ENCODE peak calls at places on chromosome 7, in seven cellular contexts. P is HCT116, L is PC-3, M is GM23338, I is GM23248, F is PC-9, E is MM.1S. J is an unnamed sample. For H3K9me2, the result is how much of the 10 kb centered on the place peaks cover.

GRCh38 chr7:101104193-101104713 is 19.0 kb downstream of the TRIM56 start:
- DNase-seq in F (no peak), L (no peak), E (no peak), I (no peak), M (no peak), P (no peak), J (no peak)

GRCh38 chr7:125511310-125511709 is 581.7 kb upstream of the POT1 start:
- DNase-seq in L (peak), M (no peak), I (no peak), E (no peak), F (no peak), P (no peak), J (no peak)

GRCh38 chr7:116499168-116500070 is at the start of gene CAV2:
- DNase-seq in I (peak), L (peak), E (peak), P (peak), F (peak), M (peak), J (peak)

GRCh38 chr7:102912742-102913141 is at the start of gene LRRC17:
- DNase-seq in P (no peak), I (peak), F (no peak), L (no peak), M (peak), E (no peak), J (peak)

GRCh38 chr7:23468721-23469149 is 1.6 kb downstream of the IGF2BP3 start:
- DNase-seq in I (no peak), M (peak), L (no peak), F (peak), E (no peak), P (no peak), J (peak)

GRCh38 chr7:5139998-5140397 is 50.0 kb upstream of the WIPI2 start:
- DNase-seq in P (peak), I (peak), L (peak), M (peak), E (peak), F (peak), J (peak)

GRCh38 chr7:140317597-140317996 is 80.7 kb downstream of the SLC37A3 start:
- DNase-seq in I (no peak), L (no peak), P (no peak), E (no peak), M (no peak), F (no peak), J (no peak)

GRCh38 chr7:81002471-81002870 is 83.6 kb upstream of the SEMA3C start:
- DNase-seq in I (no peak), P (no peak), M (no peak), L (no peak), F (no peak), E (no peak), J (no peak)

GRCh38 chr7:151110941-151111645 is 24.8 kb downstream of the AGAP3 start:
- DNase-seq in P (no peak), I (peak), E (peak), F (peak), L (peak), M (peak), J (peak)

GRCh38 chr7:123935436-123936381 is 10.7 kb downstream of the SPAM1 start:
- DNase-seq in M (no peak), I (no peak), F (no peak), E (no peak), P (no peak), L (peak), J (no peak)

GRCh38 chr7:104629393-104629792 is 301.0 kb downstream of the LHFPL3 start:
- DNase-seq in E (no peak), I (no peak), F (no peak), L (no peak), M (no peak), P (no peak), J (no peak)

GRCh38 chr7:107078517-107078966 is 34.0 kb downstream of the PRKAR2B start:
- DNase-seq in P (peak), E (no peak), I (peak), F (peak), L (peak), M (no peak), J (no peak)

GRCh38 chr7:70393956-70394355 is 738.0 kb upstream of the GALNT17 start:
- DNase-seq in I (peak), P (no peak), M (no peak), E (no peak), L (no peak), F (no peak), J (no peak)

GRCh38 chr7:44967571-44968446 is 11.0 kb downstream of the MYO1G start:
- DNase-seq in F (no peak), P (no peak), M (peak), E (no peak), I (peak), L (no peak), J (no peak)

GRCh38 chr7:88116395-88116794 is 103.4 kb downstream of the SRI start:
- DNase-seq in E (no peak), M (no peak), I (no peak), F (no peak), L (no peak), P (no peak), J (no peak)

GRCh38 chr7:104978460-104978859 is 35.5 kb upstream of the KMT2E start:
- DNase-seq in P (no peak), E (no peak), L (no peak), I (no peak), F (no peak), M (no peak), J (no peak)

GRCh38 chr7:55538538-55538937 is 33.8 kb downstream of the VOPP1 start:
- DNase-seq in M (no peak), F (no peak), P (no peak), I (peak), E (no peak), L (peak), J (peak)

GRCh38 chr7:45897042-45897690 is 8.9 kb downstream of the IGFBP1 start:
- DNase-seq in M (no peak), E (no peak), L (peak), P (no peak), F (no peak), I (peak), J (no peak)

GRCh38 chr7:117780832-117781231 is 92.4 kb downstream of the CTTNBP2 start:
- DNase-seq in E (peak), M (no peak), I (no peak), P (no peak), F (no peak), L (no peak), J (no peak)

GRCh38 chr7:54985405-54986360 is 33.1 kb upstream of the EGFR start:
- DNase-seq in L (peak), E (no peak), P (peak), M (no peak), I (peak), F (peak), J (peak)

GRCh38 chr7:127632276-127632910 is 14.5 kb upstream of the PAX4 start:
- DNase-seq in M (no peak), F (no peak), I (peak), L (no peak), E (no peak), P (no peak), J (no peak)

GRCh38 chr7:107953924-107954303 is 49.0 kb downstream of the LAMB1 start:
- DNase-seq in I (no peak), M (no peak), F (no peak), E (no peak), P (no peak), L (peak), J (peak)

GRCh38 chr7:44631458-44632115 is 25.2 kb downstream of the OGDH start:
- DNase-seq in I (no peak), E (peak), L (no peak), M (no peak), F (no peak), P (no peak), J (peak)

GRCh38 chr7:113775804-113776203 is 143.0 kb downstream of the PPP1R3A start:
- DNase-seq in L (no peak), E (no peak), M (no peak), I (no peak), P (no peak), F (no peak), J (no peak)

GRCh38 chr7:159095979-159096411 is 48.7 kb downstream of the VIPR2 start:
- DNase-seq in M (no peak), P (no peak), I (no peak), F (no peak), L (no peak), E (no peak), J (no peak)

GRCh38 chr7:75928600-75928939 is 13.6 kb downstream of the POR start:
- DNase-seq in P (no peak), L (no peak), F (no peak), M (no peak), I (no peak), E (no peak), J (no peak)

GRCh38 chr7:26860361-26860760 is 4.0 kb downstream of the SKAP2 start:
- DNase-seq in M (peak), I (no peak), P (peak), E (no peak), F (peak), L (peak), J (peak)

GRCh38 chr7:19024261-19024660 is 93.2 kb downstream of the TWIST1 start:
- DNase-seq in L (peak), F (no peak), E (no peak), I (peak), M (no peak), P (no peak), J (peak)

GRCh38 chr7:52447781-52448180 is 587.7 kb upstream of the POM121L12 start:
- DNase-seq in M (no peak), F (no peak), I (no peak), P (no peak), E (no peak), L (peak), J (no peak)

GRCh38 chr7:67593807-67594206 is 597.2 kb downstream of the TYW1 start:
- DNase-seq in L (no peak), P (no peak), F (no peak), E (no peak), M (no peak), I (no peak), J (no peak)

GRCh38 chr7:110830778-110831177 is 260.1 kb upstream of the LRRN3 start:
- DNase-seq in L (no peak), E (no peak), M (no peak), F (no peak), P (no peak), I (no peak), J (no peak)

GRCh38 chr7:3301831-3302618 is 973 bp downstream of the SDK1 start:
- DNase-seq in P (no peak), M (peak), E (no peak), I (peak), L (peak), F (no peak), J (peak)

GRCh38 chr7:69782917-69783684 is 184.8 kb downstream of the AUTS2 start:
- DNase-seq in M (no peak), P (no peak), E (no peak), F (no peak), I (peak), L (no peak), J (peak)

GRCh38 chr7:74481458-74482324 is 28.0 kb downstream of the GTF2IRD1 start:
- DNase-seq in F (no peak), I (peak), L (no peak), M (no peak), E (no peak), P (no peak), J (no peak)

GRCh38 chr7:2353650-2354172 is 916 bp upstream of the EIF3B start:
- DNase-seq in E (peak), L (peak), F (peak), I (peak), M (peak), P (peak), J (peak)

GRCh38 chr7:64868469-64868868 is 34.6 kb upstream of the ZNF273 start:
- DNase-seq in P (no peak), I (no peak), L (no peak), M (no peak), E (no peak), F (no peak), J (peak)

GRCh38 chr7:15215611-15216010 is 313.1 kb upstream of the DGKB start:
- DNase-seq in E (no peak), I (no peak), M (no peak), F (no peak), P (no peak), L (no peak), J (no peak)

GRCh38 chr7:6365451-6365850 is 82.3 kb downstream of the DAGLB start:
- DNase-seq in L (no peak), P (no peak), M (no peak), F (no peak), E (no peak), I (no peak), J (no peak)

GRCh38 chr7:156442503-156442902 is 198.1 kb upstream of the RNF32 start:
- DNase-seq in E (no peak), L (no peak), I (no peak), P (no peak), F (no peak), M (no peak), J (no peak)

GRCh38 chr7:73359746-73360375 is 31.9 kb downstream of the FKBP6 start:
- DNase-seq in M (no peak), F (no peak), E (no peak), P (no peak), L (no peak), I (no peak), J (no peak)

GRCh38 chr7:73364006-73364728 is 36.2 kb downstream of the FKBP6 start:
- DNase-seq in L (no peak), E (no peak), M (no peak), P (no peak), I (no peak), F (no peak), J (no peak)

GRCh38 chr7:73361340-73361739 is 33.4 kb downstream of the FKBP6 start:
- DNase-seq in I (no peak), P (no peak), E (no peak), F (no peak), L (no peak), M (no peak), J (no peak)

GRCh38 chr7:73366127-73366526 is 38.2 kb downstream of the FKBP6 start:
- DNase-seq in M (no peak), I (no peak), F (no peak), E (no peak), P (no peak), L (no peak), J (no peak)

GRCh38 chr7:73363225-73364005 is 35.5 kb downstream of the FKBP6 start:
- DNase-seq in F (no peak), E (no peak), M (no peak), P (no peak), I (no peak), L (no peak), J (no peak)
- TF ChIP-seq EZH2 in F (no peak), E (no peak), M (no peak), P (no peak), I (no peak), L (no peak), J (no peak)

GRCh38 chr7:137715546-137715945 is 131.2 kb downstream of the DGKI start:
- DNase-seq in L (no peak), I (peak), E (no peak), F (no peak), P (no peak), M (no peak), J (no peak)
- H3K9me2 ChIP-seq in L (under half), I (under half), E (under half), F (under half), P (under half), M (under half), J (under half)

DNA sequence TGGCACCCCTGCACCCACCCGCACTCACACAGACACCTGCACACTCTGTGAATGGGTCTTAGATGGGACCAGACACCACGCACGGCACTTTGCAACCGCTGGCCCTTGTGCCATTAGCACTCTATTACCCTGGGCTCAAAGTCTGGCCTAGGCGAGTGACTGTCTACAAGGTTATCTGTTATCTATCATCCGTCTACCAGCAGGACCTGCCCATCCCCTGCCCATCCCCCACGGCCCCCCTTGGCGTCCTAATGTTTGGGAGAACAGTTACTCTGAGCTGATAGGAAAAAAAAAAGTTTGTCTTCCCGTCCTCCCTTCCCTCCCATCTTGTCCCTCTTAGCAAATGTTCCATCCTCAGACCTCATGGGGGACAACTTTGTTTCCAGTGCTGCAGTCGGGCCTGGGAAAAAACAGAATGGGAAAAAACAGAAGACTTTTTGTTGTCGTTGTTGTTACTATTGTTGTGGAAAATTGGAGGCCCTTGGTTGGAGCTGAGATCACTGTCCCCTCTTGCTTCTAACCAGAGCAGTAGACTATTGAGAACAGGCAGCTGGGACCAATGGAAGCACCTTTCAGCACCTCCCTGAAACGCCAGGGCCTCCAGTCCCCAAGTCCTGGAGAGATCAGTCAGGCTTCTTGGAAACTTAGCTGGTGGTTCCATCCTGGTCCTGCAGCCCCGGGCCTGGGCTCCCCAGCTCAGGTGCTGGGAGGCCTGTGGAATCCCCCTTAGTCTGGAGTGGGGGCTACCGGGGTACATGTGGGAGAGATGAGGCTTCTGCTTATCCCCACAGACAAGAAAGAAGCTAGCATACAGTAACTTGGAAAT is 12.2 kb downstream of the UNCX start:
- DNase-seq in L (no peak), M (no peak), P (no peak), I (no peak), F (no peak), E (no peak), J (no peak)
- TF ChIP-seq EZH2 in L (no peak), M (peak), P (no peak), I (no peak), F (no peak), E (no peak), J (no peak)

GRCh38 chr7:129498021-129498420 is 4.3 kb upstream of the SMKR1 start:
- DNase-seq in L (no peak), F (no peak), P (no peak), I (no peak), E (peak), M (no peak), J (no peak)

GRCh38 chr7:129503725-129504124 is 1.4 kb downstream of the SMKR1 start:
- DNase-seq in F (no peak), M (no peak), L (no peak), P (no peak), E (peak), I (no peak), J (no peak)

GRCh38 chr7:129499915-129500463 is 2.3 kb upstream of the SMKR1 start:
- DNase-seq in L (no peak), M (no peak), E (peak), P (no peak), I (no peak), F (no peak), J (no peak)

GRCh38 chr7:129502708-129503685 is 666 bp downstream of the SMKR1 start:
- DNase-seq in P (no peak), M (peak), L (no peak), I (no peak), E (peak), F (no peak), J (peak)

GRCh38 chr7:129501760-129502707 is at the start of gene SMKR1:
- DNase-seq in M (peak), E (peak), L (peak), P (peak), I (peak), F (peak), J (peak)
- H3K9me2 ChIP-seq in M (under half), E (under half), L (under half), P (under half), I (under half), F (under half), J (under half)

GRCh38 chr7:29342761-29343160 is 148.2 kb downstream of the CHN2 start:
- DNase-seq in I (peak), F (no peak), P (no peak), M (no peak), E (no peak), L (peak), J (no peak)

GRCh38 chr7:29341156-29341555 is 146.6 kb downstream of the CHN2 start:
- DNase-seq in E (no peak), M (no peak), L (no peak), P (no peak), F (no peak), I (no peak), J (no peak)

GRCh38 chr7:29343379-29343778 is 148.8 kb downstream of the CHN2 start:
- DNase-seq in L (no peak), M (no peak), F (no peak), P (no peak), E (no peak), I (no peak), J (no peak)

GRCh38 chr7:29337628-29338116 is 143.1 kb downstream of the CHN2 start:
- DNase-seq in I (no peak), M (no peak), P (no peak), L (no peak), E (no peak), F (no peak), J (no peak)

DNA sequence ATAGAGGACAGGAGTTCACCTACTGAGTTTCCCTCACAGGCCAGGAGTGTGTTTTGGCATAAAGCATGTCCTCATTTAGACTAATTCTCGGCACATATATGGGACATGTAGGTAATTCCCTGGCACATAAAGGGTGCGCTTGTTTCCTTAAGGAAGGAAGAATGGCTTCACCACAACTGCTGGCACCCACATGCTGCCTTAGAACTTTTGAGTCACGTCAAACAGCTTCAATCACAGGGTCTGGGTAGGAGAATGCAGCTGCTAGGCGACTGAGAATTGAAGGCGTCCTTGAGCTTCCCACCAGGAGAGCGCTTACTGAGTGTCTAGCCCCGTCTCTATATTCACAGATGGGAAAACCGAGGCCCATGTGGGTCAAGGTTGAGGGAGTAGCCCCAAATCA is 146.1 kb downstream of the CHN2 start:
- DNase-seq in M (no peak), E (no peak), L (no peak), F (no peak), I (no peak), P (no peak), J (no peak)
- TF ChIP-seq EZH2 in M (no peak), E (no peak), L (no peak), F (no peak), I (no peak), P (no peak), J (no peak)

J was measured in hepatocyte.